ENCODE peak calls at places on chromosomes 12 and 14, in ten cellular contexts. Z is SK-N-SH, P is cardiac muscle cell, R is coronary artery, F is dorsolateral prefrontal cortex, I is lung, Y is heart left ventricle, M is upper lobe of right lung, W is A673, L is cardiac fibroblast. S is an unnamed sample.

GRCh38 chr12:118371354-118372282 is 1.1 kb downstream of the TAOK3 start:
- DNase-seq in Z (peak), P (peak), R (no peak), F (no peak), I (no peak), Y (peak), M (peak), W (no peak), L (no peak), S (peak)

GRCh38 chr12:109753054-109753401 is 39.4 kb downstream of the FAM222A start:
- DNase-seq in Z (peak), P (no peak), R (no peak), F (peak), I (no peak), Y (no peak), M (peak), W (no peak), L (no peak), S (no peak)

GRCh38 chr14:50937325-50937724 is 7.0 kb downstream of the PYGL start:
- DNase-seq in Z (no peak), P (no peak), R (no peak), F (no peak), I (no peak), Y (no peak), M (no peak), W (peak), L (peak), S (no peak)

GRCh38 chr14:72565200-72565599 is 328.7 kb downstream of the DPF3 start:
- DNase-seq in Z (no peak), P (no peak), R (no peak), F (no peak), I (no peak), Y (peak), M (no peak), W (no peak), L (no peak), S (no peak)

GRCh38 chr14:20614038-20614840 is 23.1 kb upstream of the RNASE12 start:
- DNase-seq in Z (no peak), P (peak), R (no peak), F (no peak), I (no peak), Y (no peak), M (no peak), W (no peak), L (no peak), S (no peak)

GRCh38 chr12:116614194-116614885 is 55.2 kb downstream of the MAP1LC3B2 start:
- DNase-seq in Z (no peak), P (no peak), R (no peak), F (no peak), I (no peak), Y (no peak), M (no peak), W (no peak), L (no peak), S (no peak)

GRCh38 chr14:75738192-75738591 is 77.1 kb downstream of the TTLL5 start:
- DNase-seq in Z (no peak), P (no peak), R (no peak), F (no peak), I (no peak), Y (no peak), M (no peak), W (no peak), L (peak), S (no peak)

GRCh38 chr14:104373855-104374717 is 205.5 kb upstream of the C14orf180 start:
- DNase-seq in Z (no peak), P (no peak), R (no peak), F (no peak), I (no peak), Y (no peak), M (no peak), W (no peak), L (no peak), S (no peak)

GRCh38 chr14:94367896-94368590 is 20.4 kb downstream of the SERPINA1 start:
- DNase-seq in Z (no peak), P (no peak), R (peak), F (no peak), I (no peak), Y (no peak), M (peak), W (no peak), L (no peak), S (no peak)

GRCh38 chr12:103011974-103012763 is 54.7 kb downstream of the ASCL1 start:
- DNase-seq in Z (peak), P (peak), R (no peak), F (no peak), I (no peak), Y (no peak), M (no peak), W (no peak), L (no peak), S (no peak)

GRCh38 chr12:64400041-64400440 is 4.2 kb upstream of the XPOT start:
- DNase-seq in Z (no peak), P (no peak), R (no peak), F (no peak), I (no peak), Y (no peak), M (no peak), W (no peak), L (peak), S (no peak)

GRCh38 chr12:109310247-109311125 is 1.4 kb upstream of the FOXN4 start:
- DNase-seq in Z (peak), P (no peak), R (no peak), F (no peak), I (no peak), Y (no peak), M (no peak), W (no peak), L (no peak), S (no peak)

GRCh38 chr12:13627536-13627935 is 353.9 kb downstream of the GRIN2B start:
- DNase-seq in Z (no peak), P (no peak), R (no peak), F (no peak), I (no peak), Y (no peak), M (no peak), W (no peak), L (no peak), S (no peak)

GRCh38 chr12:13631873-13632272 is 349.5 kb downstream of the GRIN2B start:
- DNase-seq in Z (no peak), P (no peak), R (no peak), F (no peak), I (no peak), Y (no peak), M (no peak), W (no peak), L (no peak), S (peak)

GRCh38 chr12:13630354-13630753 is 351.0 kb downstream of the GRIN2B start:
- DNase-seq in Z (no peak), P (no peak), R (no peak), F (no peak), I (no peak), Y (no peak), M (no peak), W (no peak), L (no peak), S (no peak)

GRCh38 chr12:13628067-13628466 is 353.3 kb downstream of the GRIN2B start:
- DNase-seq in Z (no peak), P (no peak), R (no peak), F (no peak), I (no peak), Y (no peak), M (no peak), W (no peak), L (no peak), S (no peak)
- H3K4me3 ChIP-seq in Z (no peak), P (no peak), R (no peak), F (no peak), I (no peak), Y (no peak), M (no peak), W (no peak), L (no peak), S (no peak)

DNA sequence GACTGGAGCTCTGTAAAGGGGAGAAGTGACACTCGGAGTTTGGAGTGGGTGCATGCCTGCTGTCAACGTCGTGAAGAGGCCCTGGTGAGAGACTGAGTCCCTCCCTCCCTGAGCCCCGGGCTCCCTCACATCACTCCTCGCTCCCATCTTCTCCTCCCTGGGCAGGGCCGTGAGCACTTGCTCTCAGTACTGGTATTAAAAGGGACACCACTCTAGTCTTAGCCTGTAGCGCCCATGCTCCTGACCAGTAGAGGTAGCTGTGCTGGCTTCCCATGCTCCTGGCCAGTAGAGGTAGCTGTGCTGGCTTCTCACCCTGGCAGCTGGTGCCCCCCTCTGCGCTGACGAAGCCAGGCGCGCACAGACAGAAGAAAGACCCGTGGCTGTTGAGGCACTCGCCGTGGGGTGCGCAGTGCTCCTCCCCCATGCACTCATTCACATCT is 14.7 kb downstream of the ISCA2 start:
- DNase-seq in Z (peak), P (peak), R (peak), F (no peak), I (no peak), Y (no peak), M (peak), W (no peak), L (peak), S (no peak)
- TF ChIP-seq CTCF in Z (peak), P (peak), R (no peak), F (no peak), I (no peak), Y (no peak), M (no peak), W (peak), L (peak), S (peak)

DNA sequence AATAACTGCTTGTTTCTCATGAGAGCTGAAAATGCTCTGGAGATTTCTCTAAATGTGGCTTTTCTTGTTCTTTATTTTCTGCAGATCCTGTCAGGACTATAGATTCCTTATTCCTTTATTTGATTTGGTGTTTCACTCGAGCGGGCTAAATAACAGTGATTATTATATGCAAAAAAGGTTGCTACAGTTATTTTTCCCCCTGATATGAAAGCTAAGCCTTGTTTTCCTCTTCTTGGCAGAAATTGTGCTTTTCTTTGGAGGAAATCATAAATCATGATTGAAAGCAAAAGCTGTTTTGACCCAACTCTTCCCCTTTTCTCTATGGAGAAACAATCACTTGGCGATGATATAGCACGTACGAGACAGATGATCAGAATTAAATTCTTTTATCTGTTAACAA is 31.3 kb downstream of the PPFIBP1 start:
- DNase-seq in Z (no peak), P (no peak), R (no peak), F (no peak), I (no peak), Y (no peak), M (no peak), W (peak), L (no peak), S (no peak)
- H3K4me3 ChIP-seq in Z (no peak), P (no peak), R (peak), F (peak), I (no peak), Y (no peak), M (peak), W (peak), L (no peak), S (no peak)

GRCh38 chr12:113259499-113259953 is 38.3 kb downstream of the TPCN1 start:
- DNase-seq in Z (peak), P (no peak), R (peak), F (peak), I (peak), Y (peak), M (no peak), W (no peak), L (peak), S (no peak)

GRCh38 chr12:113257564-113257963 is 36.3 kb downstream of the TPCN1 start:
- DNase-seq in Z (no peak), P (no peak), R (no peak), F (no peak), I (no peak), Y (no peak), M (no peak), W (no peak), L (no peak), S (no peak)

GRCh38 chr12:113261847-113262470 is 40.7 kb downstream of the TPCN1 start:
- DNase-seq in Z (no peak), P (no peak), R (no peak), F (no peak), I (no peak), Y (no peak), M (no peak), W (no peak), L (peak), S (no peak)

GRCh38 chr12:113260636-113261300 is 39.5 kb downstream of the TPCN1 start:
- DNase-seq in Z (no peak), P (no peak), R (no peak), F (no peak), I (no peak), Y (no peak), M (no peak), W (no peak), L (no peak), S (no peak)

GRCh38 chr12:113260127-113260526 is 38.9 kb downstream of the TPCN1 start:
- DNase-seq in Z (no peak), P (no peak), R (no peak), F (no peak), I (no peak), Y (no peak), M (no peak), W (no peak), L (no peak), S (no peak)
- TF ChIP-seq CTCF in Z (no peak), P (no peak), R (no peak), F (no peak), I (no peak), Y (no peak), M (no peak), W (no peak), L (no peak), S (no peak)

DNA sequence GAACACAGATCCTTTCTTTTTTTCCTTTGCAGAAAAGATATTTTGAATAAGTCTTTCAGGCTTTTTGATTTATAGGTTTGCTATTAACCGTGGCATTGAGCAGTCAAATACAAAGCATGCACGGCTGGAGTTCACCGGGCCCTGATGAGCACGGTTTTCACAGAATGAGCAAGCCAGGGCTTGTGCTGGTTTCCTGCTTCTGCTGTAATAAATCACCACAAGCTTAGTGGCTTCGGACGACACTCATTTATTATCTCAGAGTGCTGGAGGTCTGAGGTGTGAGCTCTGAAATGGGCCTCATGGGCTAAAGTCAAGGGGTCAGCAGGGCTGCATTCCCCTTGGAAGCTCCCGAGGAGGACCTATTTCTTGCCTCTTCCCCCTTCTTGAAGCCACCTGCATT is 152.5 kb downstream of the ZNF664 start:
- DNase-seq in Z (no peak), P (no peak), R (no peak), F (no peak), I (no peak), Y (no peak), M (no peak), W (peak), L (no peak), S (peak)
- H3K4me3 ChIP-seq in Z (no peak), P (no peak), R (no peak), F (no peak), I (no peak), Y (no peak), M (no peak), W (no peak), L (no peak), S (no peak)

GRCh38 chr14:69249603-69250002 is 10.4 kb upstream of the GALNT16 start:
- DNase-seq in Z (no peak), P (no peak), R (no peak), F (no peak), I (no peak), Y (no peak), M (no peak), W (no peak), L (no peak), S (no peak)

GRCh38 chr14:69246331-69246730 is 13.6 kb upstream of the GALNT16 start:
- DNase-seq in Z (no peak), P (no peak), R (no peak), F (no peak), I (no peak), Y (no peak), M (no peak), W (no peak), L (no peak), S (no peak)

GRCh38 chr14:69252851-69253250 is 7.1 kb upstream of the GALNT16 start:
- DNase-seq in Z (no peak), P (no peak), R (no peak), F (no peak), I (no peak), Y (no peak), M (no peak), W (no peak), L (no peak), S (no peak)

GRCh38 chr14:69244946-69245345 is 15.0 kb upstream of the GALNT16 start:
- DNase-seq in Z (no peak), P (no peak), R (no peak), F (no peak), I (no peak), Y (no peak), M (no peak), W (no peak), L (no peak), S (no peak)

GRCh38 chr14:69247691-69248440 is 12.1 kb upstream of the GALNT16 start:
- DNase-seq in Z (no peak), P (no peak), R (no peak), F (no peak), I (no peak), Y (no peak), M (no peak), W (no peak), L (peak), S (no peak)
- TF ChIP-seq CTCF in Z (peak), P (peak), R (no peak), F (no peak), I (no peak), Y (peak), M (peak), W (peak), L (peak), S (peak)

GRCh38 chr14:53952533-53952932 is 4.1 kb downstream of the BMP4 start:
- DNase-seq in Z (no peak), P (peak), R (no peak), F (no peak), I (no peak), Y (no peak), M (no peak), W (no peak), L (peak), S (no peak)
- H3K4me3 ChIP-seq in Z (no peak), P (peak), R (peak), F (peak), I (peak), Y (peak), M (peak), W (peak), L (peak), S (peak)

DNA sequence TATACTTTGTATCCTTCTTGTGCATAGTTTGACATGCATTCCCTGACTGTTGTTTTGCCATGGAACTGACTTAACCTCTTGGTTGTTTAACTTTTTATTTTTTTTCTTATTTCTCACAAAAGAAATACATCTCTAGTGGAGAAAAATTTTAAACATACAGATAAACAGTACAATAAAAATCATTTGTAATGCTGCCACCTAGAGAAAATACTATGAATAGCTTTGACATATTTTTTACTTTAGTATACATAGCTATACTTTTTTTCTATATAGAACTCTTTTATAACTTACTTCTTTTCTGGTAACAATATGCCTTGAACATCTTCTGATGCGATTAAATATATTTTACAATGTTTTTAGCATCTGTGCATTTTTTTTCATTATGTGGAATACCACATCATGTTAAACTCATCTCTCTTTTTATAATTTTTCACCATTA is 184.5 kb downstream of the AKAP6 start:
- DNase-seq in Z (no peak), P (no peak), R (no peak), F (no peak), I (no peak), Y (no peak), M (no peak), W (peak), L (peak), S (no peak)
- TF ChIP-seq CTCF in Z (peak), P (peak), R (no peak), F (peak), I (no peak), Y (peak), M (peak), W (peak), L (peak), S (no peak)

DNA sequence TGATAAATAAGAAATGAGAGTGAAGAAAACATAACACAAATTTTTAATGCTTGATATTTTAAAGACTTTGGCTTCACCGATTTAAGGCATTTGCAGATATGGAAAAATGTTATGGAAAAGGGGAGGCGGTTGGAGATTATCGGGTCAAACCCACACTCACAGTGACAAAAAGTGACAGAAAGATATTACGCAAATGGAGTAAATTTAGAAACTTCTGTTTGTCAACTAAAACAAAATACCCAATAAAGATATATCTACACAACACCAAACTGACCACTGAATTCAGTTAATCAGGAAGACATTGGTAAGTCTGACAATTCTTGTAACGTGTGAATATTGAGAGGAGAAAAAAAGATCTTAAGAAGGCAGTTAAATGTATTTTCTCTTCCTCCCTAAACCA is 2.5 kb downstream of the PPP1R12A start:
- DNase-seq in Z (no peak), P (no peak), R (no peak), F (no peak), I (no peak), Y (no peak), M (no peak), W (no peak), L (no peak), S (no peak)
- H3K4me3 ChIP-seq in Z (peak), P (peak), R (peak), F (peak), I (no peak), Y (peak), M (peak), W (peak), L (peak), S (peak)

DNA sequence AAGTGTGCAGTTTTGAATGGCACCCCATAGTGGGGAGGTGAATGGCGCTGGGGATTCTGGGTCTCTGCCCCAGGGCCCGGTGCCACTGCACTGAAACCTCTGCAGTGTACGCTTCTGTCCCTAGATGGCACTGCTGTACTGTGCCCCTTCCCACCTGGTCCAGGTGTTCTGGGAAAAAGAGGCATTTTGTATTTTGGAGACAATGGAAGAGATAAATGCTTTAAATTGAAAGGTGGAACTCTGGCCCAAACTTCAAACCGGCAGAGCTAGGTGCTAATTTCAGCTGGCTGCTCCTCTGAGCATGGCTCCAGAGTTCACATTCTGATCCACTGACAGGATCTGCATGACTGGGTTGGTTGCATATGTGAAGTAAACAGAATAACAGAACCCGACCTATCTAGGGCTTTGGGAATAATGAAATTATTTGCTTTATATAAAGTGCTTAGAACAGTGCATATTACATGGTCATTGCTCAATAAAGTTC is 52.2 kb downstream of the KRT80 start:
- DNase-seq in Z (peak), P (peak), R (no peak), F (no peak), I (no peak), Y (no peak), M (no peak), W (no peak), L (no peak), S (no peak)
- TF ChIP-seq CTCF in Z (peak), P (peak), R (peak), F (peak), I (peak), Y (peak), M (peak), W (peak), L (peak), S (peak)